ENCODE peak calls at places on chromosomes 5 and 9, in ten cellular contexts. T is EL; M is stimulated activated CD4-positive, alpha-beta T cell treated with anti-CD3 and anti-CD28 coated beads, Interleukin-1b, Interleukin-23, amount 100 ng/mL, for 1 hour; U is anterior cingulate cortex; Z is skeletal muscle cell; N is endothelial cell of umbilical vein; Q is cardiac muscle cell; X is HTR-8/SVneo; B is AG08395; S is ovary. R is an unnamed sample.

GRCh38 chr9:91101598-91102168 is 260.0 kb downstream of the AUH start:
- DNase-seq in Q (no peak), B (no peak), X (no peak), N (no peak), Z (no peak), U (no peak), M (peak), T (no peak), S (no peak), R (no peak)

GRCh38 chr9:127976498-127976897 is 4.3 kb downstream of the EEIG1 start:
- DNase-seq in Q (no peak), N (no peak), M (no peak), T (no peak), Z (no peak), S (peak), X (no peak), B (no peak), U (no peak), R (no peak)

GRCh38 chr9:131278421-131279111 is 2.3 kb upstream of the FAM78A start:
- DNase-seq in U (no peak), X (no peak), T (no peak), M (no peak), S (no peak), Q (no peak), Z (no peak), N (no peak), B (no peak), R (no peak)

GRCh38 chr9:112905084-112905483 is 14.4 kb upstream of the SLC46A2 start:
- DNase-seq in Z (no peak), U (no peak), S (no peak), X (no peak), M (no peak), N (no peak), B (no peak), T (no peak), Q (no peak), R (no peak)

GRCh38 chr9:89522261-89522978 is 24.5 kb upstream of the SEMA4D start:
- DNase-seq in X (no peak), Q (no peak), U (no peak), S (no peak), N (peak), Z (no peak), M (peak), B (no peak), T (no peak), R (no peak)

GRCh38 chr5:179700401-179700918 is 1.7 kb downstream of the CANX start:
- DNase-seq in X (no peak), S (no peak), U (no peak), T (no peak), B (no peak), Q (peak), M (no peak), Z (no peak), N (peak), R (no peak)

GRCh38 chr5:173293817-173294672 is 34.2 kb downstream of the STC2 start:
- DNase-seq in S (peak), Z (peak), M (peak), T (peak), N (peak), Q (peak), U (peak), B (peak), X (peak), R (peak)

GRCh38 chr5:157524887-157525286 is 50.7 kb downstream of the ADAM19 start:
- DNase-seq in U (no peak), Z (no peak), N (no peak), Q (no peak), S (no peak), T (no peak), M (no peak), X (no peak), B (no peak), R (no peak)

GRCh38 chr5:150137168-150137957 is 18.3 kb downstream of the PDGFRB start:
- DNase-seq in Q (peak), U (no peak), M (no peak), Z (no peak), N (peak), T (peak), X (no peak), S (no peak), B (no peak), R (no peak)

GRCh38 chr9:99576002-99576401 is 245.7 kb upstream of the NR4A3 start:
- DNase-seq in M (no peak), Z (no peak), B (no peak), N (no peak), T (no peak), Q (no peak), U (no peak), X (no peak), S (no peak), R (no peak)

GRCh38 chr9:36862206-36863145 is 171.6 kb downstream of the PAX5 start:
- DNase-seq in S (peak), B (peak), Q (peak), Z (peak), X (peak), M (no peak), N (peak), U (peak), T (peak), R (no peak)

GRCh38 chr5:175025046-175025445 is 300.7 kb downstream of the MSX2 start:
- DNase-seq in N (no peak), U (no peak), S (no peak), X (no peak), T (peak), Z (no peak), Q (no peak), M (no peak), B (no peak), R (no peak)

GRCh38 chr5:87114631-87115030 is 153.1 kb upstream of the RASA1 start:
- DNase-seq in M (no peak), X (no peak), T (no peak), Z (no peak), N (no peak), S (no peak), U (no peak), Q (no peak), B (no peak), R (no peak)

R was measured in GM04504.